ENCODE peak calls at places on chromosomes 6 and 20, in nine cellular contexts. I is astrocyte of the cerebellum, C is T47D, F is activated gamma-delta T cell treated with Interleukin-2 at 50 U/mL for 16 hours, O is H54, P is left ventricle myocardium inferior, G is uterus, A is memory B cell, L is left kidney. T is an unnamed sample.

GRCh38 chr6:80425089-80425823 is 318.8 kb downstream of the BCKDHB start:
- DNase-seq in O (no peak), G (no peak), I (peak), L (no peak), A (no peak), P (no peak), F (no peak), C (no peak), T (no peak)

GRCh38 chr20:57223648-57224489 is 42.6 kb downstream of the BMP7 start:
- DNase-seq in F (no peak), C (peak), I (no peak), G (no peak), O (no peak), P (peak), L (no peak), A (no peak), T (no peak)

GRCh38 chr20:56855693-56856092 is 226.6 kb downstream of the TFAP2C start:
- DNase-seq in A (no peak), I (no peak), L (no peak), P (no peak), O (no peak), F (no peak), C (no peak), G (no peak), T (no peak)

GRCh38 chr6:65182681-65183080 is 524.3 kb downstream of the EYS start:
- DNase-seq in F (no peak), O (no peak), I (no peak), P (no peak), L (peak), G (no peak), A (no peak), C (no peak), T (no peak)

GRCh38 chr6:21278078-21278790 is 315.3 kb upstream of the SOX4 start:
- DNase-seq in P (peak), C (no peak), A (no peak), O (no peak), L (no peak), F (no peak), I (no peak), G (no peak), T (no peak)

GRCh38 chr6:135870722-135871121 is 19.2 kb downstream of the PDE7B start:
- DNase-seq in A (no peak), G (no peak), P (no peak), O (no peak), L (no peak), C (no peak), F (no peak), I (no peak), T (no peak)

GRCh38 chr20:4082406-4083102 is 67.2 kb upstream of the RNF24 start:
- DNase-seq in O (no peak), C (no peak), A (no peak), F (peak), P (peak), G (peak), I (peak), L (no peak), T (no peak)

GRCh38 chr20:1402149-1402548 is 9.3 kb upstream of the FKBP1A start:
- DNase-seq in C (no peak), P (no peak), A (no peak), O (no peak), L (no peak), G (no peak), F (no peak), I (no peak), T (no peak)

GRCh38 chr6:7198833-7199800 is 91.4 kb downstream of the RREB1 start:
- DNase-seq in A (no peak), O (no peak), I (no peak), G (no peak), F (no peak), C (no peak), L (no peak), P (no peak), T (no peak)

GRCh38 chr6:82681119-82681714 is 317.6 kb downstream of the TPBG start:
- DNase-seq in F (no peak), P (no peak), C (no peak), O (no peak), L (no peak), I (no peak), A (no peak), G (no peak), T (no peak)

GRCh38 chr20:23917024-23917725 is 37.6 kb upstream of the CST5 start:
- DNase-seq in A (no peak), G (no peak), L (no peak), I (no peak), O (no peak), P (no peak), F (no peak), C (no peak), T (no peak)

GRCh38 chr6:55886185-55886836 is 10.9 kb upstream of the BMP5 start:
- DNase-seq in P (no peak), L (peak), A (no peak), I (no peak), G (no peak), C (peak), O (no peak), F (no peak), T (peak)

GRCh38 chr6:31597006-31597405 is 4.2 kb upstream of the NCR3 start:
- DNase-seq in I (no peak), G (no peak), A (no peak), O (no peak), L (no peak), P (no peak), C (peak), F (no peak), T (peak)

GRCh38 chr20:16158976-16159286 is 414.3 kb downstream of the KIF16B start:
- DNase-seq in F (no peak), C (no peak), A (no peak), G (no peak), P (no peak), L (no peak), I (no peak), O (no peak), T (no peak)

GRCh38 chr20:49610701-49611538 is 43.0 kb upstream of the PTGIS start:
- DNase-seq in P (peak), C (peak), L (peak), A (peak), F (peak), O (peak), I (no peak), G (peak), T (peak)

GRCh38 chr20:60255426-60255825 is 297.2 kb downstream of the CDH26 start:
- DNase-seq in O (peak), I (no peak), G (no peak), L (peak), P (no peak), F (no peak), C (no peak), A (no peak), T (no peak)

GRCh38 chr6:49634080-49634810 is 2.4 kb downstream of the RHAG start:
- DNase-seq in L (no peak), C (no peak), F (no peak), O (no peak), P (no peak), G (no peak), A (no peak), I (no peak), T (no peak)

GRCh38 chr6:158031445-158032353 is 50.0 kb downstream of the SYNJ2 start:
- DNase-seq in P (peak), I (peak), G (no peak), L (peak), A (peak), F (peak), O (peak), C (no peak), T (peak)

GRCh38 chr6:33692760-33693158 is 18.7 kb downstream of the UQCC2 start:
- DNase-seq in O (no peak), I (no peak), C (no peak), P (no peak), G (no peak), L (no peak), F (peak), A (peak), T (no peak)

GRCh38 chr6:219641-220198 is 72.6 kb upstream of the DUSP22 start:
- DNase-seq in I (no peak), F (no peak), G (no peak), A (no peak), L (peak), P (peak), O (peak), C (no peak), T (no peak)

T was measured in HCT116.